ENCODE peak calls at places on chromosome 20, in five cellular contexts. One of them, this sample, is unnamed.

GRCh38 chr20:62780204-62780603 is 16.1 kb upstream of the MRGBP start:
- DNase-seq in NCI-H460: no peak
- DNase-seq in CD8-positive, alpha-beta T cell: no peak
- DNase-seq in AG04450: no peak
- DNase-seq in effector CD4-positive, alpha-beta T cell: no peak
- DNase-seq in this sample: no peak

GRCh38 chr20:38034108-38034649 is 633 bp downstream of the RPRD1B start:
- DNase-seq in NCI-H460: no peak
- DNase-seq in CD8-positive, alpha-beta T cell: no peak
- DNase-seq in AG04450: no peak
- DNase-seq in effector CD4-positive, alpha-beta T cell: no peak
- DNase-seq in this sample: no peak

GRCh38 chr20:38437796-38438195 is 2.7 kb upstream of the SNHG17 start:
- DNase-seq in NCI-H460: no peak
- DNase-seq in CD8-positive, alpha-beta T cell: no peak
- DNase-seq in AG04450: no peak
- DNase-seq in effector CD4-positive, alpha-beta T cell: no peak
- DNase-seq in this sample: no peak

GRCh38 chr20:61639200-61639599 is 387.1 kb downstream of the CDH4 start:
- DNase-seq in NCI-H460: no peak
- DNase-seq in CD8-positive, alpha-beta T cell: no peak
- DNase-seq in AG04450: no peak
- DNase-seq in effector CD4-positive, alpha-beta T cell: no peak
- DNase-seq in this sample: no peak

GRCh38 chr20:37145014-37145413 is 34.1 kb upstream of the RPN2 start:
- DNase-seq in NCI-H460: no peak
- DNase-seq in CD8-positive, alpha-beta T cell: no peak
- DNase-seq in AG04450: no peak
- DNase-seq in effector CD4-positive, alpha-beta T cell: no peak
- DNase-seq in this sample: no peak

GRCh38 chr20:61539706-61540360 is 287.8 kb downstream of the CDH4 start:
- DNase-seq in NCI-H460: no peak
- DNase-seq in CD8-positive, alpha-beta T cell: no peak
- DNase-seq in AG04450: no peak
- DNase-seq in effector CD4-positive, alpha-beta T cell: no peak
- DNase-seq in this sample: no peak

GRCh38 chr20:40750541-40750940 is 61.5 kb upstream of the MAFB start:
- DNase-seq in NCI-H460: no peak
- DNase-seq in CD8-positive, alpha-beta T cell: no peak
- DNase-seq in AG04450: no peak
- DNase-seq in effector CD4-positive, alpha-beta T cell: no peak
- DNase-seq in this sample: no peak

GRCh38 chr20:62019144-62019805 is 46.4 kb downstream of the TAF4 start:
- DNase-seq in NCI-H460: no peak
- DNase-seq in CD8-positive, alpha-beta T cell: no peak
- DNase-seq in AG04450: no peak
- DNase-seq in effector CD4-positive, alpha-beta T cell: no peak
- DNase-seq in this sample: no peak

GRCh38 chr20:6053776-6054688 is at the start of gene LRRN4:
- DNase-seq in NCI-H460: no peak
- DNase-seq in CD8-positive, alpha-beta T cell: no peak
- DNase-seq in AG04450: no peak
- DNase-seq in effector CD4-positive, alpha-beta T cell: no peak
- DNase-seq in this sample: no peak

GRCh38 chr20:23200914-23201313 is 114.8 kb upstream of the CD93 start:
- DNase-seq in NCI-H460: peak; percentile 28
- DNase-seq in CD8-positive, alpha-beta T cell: no peak
- DNase-seq in AG04450: no peak
- DNase-seq in effector CD4-positive, alpha-beta T cell: no peak
- DNase-seq in this sample: no peak

GRCh38 chr20:31781945-31782344 is 37.2 kb upstream of the MYLK2 start:
- DNase-seq in NCI-H460: no peak
- DNase-seq in CD8-positive, alpha-beta T cell: no peak
- DNase-seq in AG04450: no peak
- DNase-seq in effector CD4-positive, alpha-beta T cell: no peak
- DNase-seq in this sample: no peak

GRCh38 chr20:24977336-24977735 is 15.2 kb downstream of the APMAP start:
- DNase-seq in NCI-H460: no peak
- DNase-seq in CD8-positive, alpha-beta T cell: no peak
- DNase-seq in AG04450: no peak
- DNase-seq in effector CD4-positive, alpha-beta T cell: no peak
- DNase-seq in this sample: no peak

GRCh38 chr20:8853805-8854338 is 215.0 kb upstream of the PLCB4 start:
- DNase-seq in NCI-H460: peak; percentile 76
- DNase-seq in CD8-positive, alpha-beta T cell: no peak
- DNase-seq in AG04450: peak; percentile 64
- DNase-seq in effector CD4-positive, alpha-beta T cell: no peak
- DNase-seq in this sample: no peak

GRCh38 chr20:51014797-51015722 is 7.8 kb downstream of the KCNG1 start:
- DNase-seq in NCI-H460: peak; percentile 59
- DNase-seq in CD8-positive, alpha-beta T cell: no peak
- DNase-seq in AG04450: no peak
- DNase-seq in effector CD4-positive, alpha-beta T cell: no peak
- DNase-seq in this sample: no peak

GRCh38 chr20:58479666-58480454 is 35.3 kb downstream of the APCDD1L start:
- DNase-seq in NCI-H460: no peak
- DNase-seq in CD8-positive, alpha-beta T cell: no peak
- DNase-seq in AG04450: no peak
- DNase-seq in effector CD4-positive, alpha-beta T cell: no peak
- DNase-seq in this sample: no peak

GRCh38 chr20:10986586-10986985 is 312.8 kb upstream of the JAG1 start:
- DNase-seq in NCI-H460: no peak
- DNase-seq in CD8-positive, alpha-beta T cell: no peak
- DNase-seq in AG04450: no peak
- DNase-seq in effector CD4-positive, alpha-beta T cell: no peak
- DNase-seq in this sample: no peak

GRCh38 chr20:35560105-35560511 is 18.2 kb downstream of the ERGIC3 start:
- DNase-seq in NCI-H460: no peak
- DNase-seq in CD8-positive, alpha-beta T cell: no peak
- DNase-seq in AG04450: no peak
- DNase-seq in effector CD4-positive, alpha-beta T cell: no peak
- DNase-seq in this sample: no peak

GRCh38 chr20:53828673-53829085 is 235.0 kb upstream of the ZNF217 start:
- DNase-seq in NCI-H460: peak; percentile 73
- DNase-seq in CD8-positive, alpha-beta T cell: no peak
- DNase-seq in AG04450: peak; percentile 79
- DNase-seq in effector CD4-positive, alpha-beta T cell: no peak
- DNase-seq in this sample: no peak

GRCh38 chr20:13212750-13213149 is 8.3 kb upstream of the ISM1 start:
- DNase-seq in NCI-H460: no peak
- DNase-seq in CD8-positive, alpha-beta T cell: no peak
- DNase-seq in AG04450: no peak
- DNase-seq in effector CD4-positive, alpha-beta T cell: no peak
- DNase-seq in this sample: no peak

GRCh38 chr20:52783769-52784168 is 188.4 kb upstream of the TSHZ2 start:
- DNase-seq in NCI-H460: no peak
- DNase-seq in CD8-positive, alpha-beta T cell: no peak
- DNase-seq in AG04450: no peak
- DNase-seq in effector CD4-positive, alpha-beta T cell: no peak
- DNase-seq in this sample: peak; percentile 21

GRCh38 chr20:57622579-57623381 is 2.6 kb upstream of the ZBP1 start:
- DNase-seq in NCI-H460: peak; percentile 30
- DNase-seq in CD8-positive, alpha-beta T cell: peak; percentile 52
- DNase-seq in AG04450: no peak
- DNase-seq in effector CD4-positive, alpha-beta T cell: peak; percentile 66
- DNase-seq in this sample: peak; percentile 74

GRCh38 chr20:53763707-53764415 is 170.2 kb upstream of the ZNF217 start:
- DNase-seq in NCI-H460: no peak
- DNase-seq in CD8-positive, alpha-beta T cell: no peak
- DNase-seq in AG04450: no peak
- DNase-seq in effector CD4-positive, alpha-beta T cell: no peak
- DNase-seq in this sample: no peak

GRCh38 chr20:51563597-51564332 is 21.2 kb upstream of the NFATC2 start:
- DNase-seq in NCI-H460: peak; percentile 54
- DNase-seq in CD8-positive, alpha-beta T cell: no peak
- DNase-seq in AG04450: peak; percentile 51
- DNase-seq in effector CD4-positive, alpha-beta T cell: no peak
- DNase-seq in this sample: no peak

GRCh38 chr20:2259731-2260130 is 36.1 kb upstream of the TGM3 start:
- DNase-seq in NCI-H460: no peak
- DNase-seq in CD8-positive, alpha-beta T cell: no peak
- DNase-seq in AG04450: no peak
- DNase-seq in effector CD4-positive, alpha-beta T cell: no peak
- DNase-seq in this sample: no peak

GRCh38 chr20:3168079-3168828 is 5.1 kb downstream of the LZTS3 start:
- DNase-seq in NCI-H460: no peak
- DNase-seq in CD8-positive, alpha-beta T cell: no peak
- DNase-seq in AG04450: no peak
- DNase-seq in effector CD4-positive, alpha-beta T cell: no peak
- DNase-seq in this sample: no peak

GRCh38 chr20:50413088-50413500 is 97.1 kb upstream of the PTPN1 start:
- DNase-seq in NCI-H460: no peak
- DNase-seq in CD8-positive, alpha-beta T cell: no peak
- DNase-seq in AG04450: no peak
- DNase-seq in effector CD4-positive, alpha-beta T cell: no peak
- DNase-seq in this sample: no peak

GRCh38 chr20:46706242-46706641 is 3.2 kb upstream of the SLC2A10 start:
- DNase-seq in NCI-H460: no peak
- DNase-seq in CD8-positive, alpha-beta T cell: no peak
- DNase-seq in AG04450: no peak
- DNase-seq in effector CD4-positive, alpha-beta T cell: no peak
- DNase-seq in this sample: no peak

GRCh38 chr20:41171736-41172295 is 34.5 kb downstream of the PLCG1 start:
- DNase-seq in NCI-H460: no peak
- DNase-seq in CD8-positive, alpha-beta T cell: no peak
- DNase-seq in AG04450: no peak
- DNase-seq in effector CD4-positive, alpha-beta T cell: no peak
- DNase-seq in this sample: no peak

GRCh38 chr20:61908057-61909026 is 157.3 kb downstream of the TAF4 start:
- DNase-seq in NCI-H460: no peak
- DNase-seq in CD8-positive, alpha-beta T cell: no peak
- DNase-seq in AG04450: no peak
- DNase-seq in effector CD4-positive, alpha-beta T cell: no peak
- DNase-seq in this sample: no peak

GRCh38 chr20:46021361-46022359 is 7.4 kb upstream of the SLC12A5 start:
- DNase-seq in NCI-H460: no peak
- DNase-seq in CD8-positive, alpha-beta T cell: no peak
- DNase-seq in AG04450: no peak
- DNase-seq in effector CD4-positive, alpha-beta T cell: peak; percentile 28
- DNase-seq in this sample: peak; percentile 40

GRCh38 chr20:63361507-63362425 is 617 bp upstream of the CHRNA4 start:
- DNase-seq in NCI-H460: no peak
- DNase-seq in CD8-positive, alpha-beta T cell: no peak
- DNase-seq in AG04450: no peak
- DNase-seq in effector CD4-positive, alpha-beta T cell: no peak
- DNase-seq in this sample: no peak

This sample was measured in CD4-positive, CD25-positive, alpha-beta regulatory T cell.